ENCODE peak calls at places on chromosomes 7 and 10, in ten cellular contexts. Q is SK-N-SH, Y is breast epithelium, P is GM06990, O is fibroblast of the aortic adventitia, G is lower leg skin, V is cardiac muscle cell, E is WERI-Rb-1, T is astrocyte of the spinal cord, B is NB4. D is an unnamed sample.

GRCh38 chr10:26779176-26779860 is 81.4 kb downstream of the ABI1 start:
- DNase-seq in Q (no peak), Y (no peak), P (no peak), O (no peak), G (no peak), V (no peak), E (no peak), T (no peak), B (peak), D (no peak)

GRCh38 chr10:121910673-121911420 is 17.0 kb downstream of the ATE1 start:
- DNase-seq in Q (no peak), Y (no peak), P (peak), O (peak), G (no peak), V (peak), E (no peak), T (peak), B (no peak), D (peak)

GRCh38 chr7:106111671-106112117 is 418 bp downstream of the SYPL1 start:
- DNase-seq in Q (peak), Y (no peak), P (peak), O (peak), G (peak), V (peak), E (no peak), T (peak), B (peak), D (no peak)

GRCh38 chr10:119498889-119499864 is 43.3 kb downstream of the RGS10 start:
- DNase-seq in Q (no peak), Y (no peak), P (no peak), O (no peak), G (no peak), V (peak), E (no peak), T (no peak), B (no peak), D (no peak)

GRCh38 chr10:9786576-9786975 is 1231.1 kb upstream of the CELF2 start:
- DNase-seq in Q (no peak), Y (no peak), P (no peak), O (no peak), G (no peak), V (peak), E (no peak), T (peak), B (no peak), D (no peak)

GRCh38 chr7:112185005-112185834 is 21.0 kb downstream of the DOCK4 start:
- DNase-seq in Q (no peak), Y (no peak), P (no peak), O (no peak), G (no peak), V (no peak), E (no peak), T (no peak), B (no peak), D (no peak)

GRCh38 chr10:100510533-100511308 is 8.9 kb downstream of the SEC31B start:
- DNase-seq in Q (no peak), Y (peak), P (no peak), O (no peak), G (no peak), V (no peak), E (no peak), T (no peak), B (peak), D (peak)

GRCh38 chr7:130418306-130418705 is 22.5 kb downstream of the CEP41 start:
- DNase-seq in Q (no peak), Y (no peak), P (no peak), O (no peak), G (no peak), V (no peak), E (no peak), T (no peak), B (no peak), D (no peak)

GRCh38 chr10:90398551-90398950 is 459.3 kb downstream of the HTR7 start:
- DNase-seq in Q (no peak), Y (no peak), P (no peak), O (peak), G (no peak), V (peak), E (no peak), T (peak), B (no peak), D (no peak)

GRCh38 chr7:44461387-44461786 is 29.1 kb downstream of the NUDCD3 start:
- DNase-seq in Q (no peak), Y (no peak), P (peak), O (peak), G (no peak), V (peak), E (no peak), T (peak), B (peak), D (peak)

GRCh38 chr7:15461576-15461975 is 100.2 kb downstream of the AGMO start:
- DNase-seq in Q (no peak), Y (no peak), P (no peak), O (peak), G (no peak), V (peak), E (no peak), T (peak), B (no peak), D (no peak)

GRCh38 chr10:112832361-112832878 is 117.6 kb upstream of the TCF7L2 start:
- DNase-seq in Q (no peak), Y (no peak), P (no peak), O (no peak), G (no peak), V (peak), E (no peak), T (peak), B (no peak), D (no peak)

GRCh38 chr7:26861050-26861449 is 3.3 kb downstream of the SKAP2 start:
- DNase-seq in Q (no peak), Y (no peak), P (no peak), O (no peak), G (no peak), V (no peak), E (no peak), T (no peak), B (no peak), D (no peak)

GRCh38 chr10:73424478-73424877 is 8.9 kb downstream of the MSS51 start:
- DNase-seq in Q (peak), Y (no peak), P (no peak), O (no peak), G (no peak), V (no peak), E (no peak), T (no peak), B (no peak), D (no peak)

GRCh38 chr10:128500642-128501041 is 374.4 kb upstream of the MKI67 start:
- DNase-seq in Q (no peak), Y (no peak), P (no peak), O (no peak), G (no peak), V (no peak), E (no peak), T (no peak), B (peak), D (no peak)

GRCh38 chr7:24965831-24966708 is 13.9 kb downstream of the OSBPL3 start:
- DNase-seq in Q (no peak), Y (peak), P (peak), O (no peak), G (no peak), V (no peak), E (peak), T (no peak), B (peak), D (peak)

GRCh38 chr10:122277737-122278136 is 6.6 kb downstream of the BTBD16 start:
- DNase-seq in Q (no peak), Y (no peak), P (no peak), O (no peak), G (no peak), V (no peak), E (no peak), T (no peak), B (no peak), D (no peak)

GRCh38 chr7:99380032-99380822 is 5.7 kb downstream of the ARPC1B start:
- DNase-seq in Q (no peak), Y (no peak), P (peak), O (peak), G (peak), V (peak), E (no peak), T (peak), B (peak), D (peak)

GRCh38 chr7:101235050-101235449 is 2.6 kb downstream of the CLDN15 start:
- DNase-seq in Q (peak), Y (no peak), P (no peak), O (peak), G (no peak), V (no peak), E (peak), T (no peak), B (peak), D (no peak)

DNA sequence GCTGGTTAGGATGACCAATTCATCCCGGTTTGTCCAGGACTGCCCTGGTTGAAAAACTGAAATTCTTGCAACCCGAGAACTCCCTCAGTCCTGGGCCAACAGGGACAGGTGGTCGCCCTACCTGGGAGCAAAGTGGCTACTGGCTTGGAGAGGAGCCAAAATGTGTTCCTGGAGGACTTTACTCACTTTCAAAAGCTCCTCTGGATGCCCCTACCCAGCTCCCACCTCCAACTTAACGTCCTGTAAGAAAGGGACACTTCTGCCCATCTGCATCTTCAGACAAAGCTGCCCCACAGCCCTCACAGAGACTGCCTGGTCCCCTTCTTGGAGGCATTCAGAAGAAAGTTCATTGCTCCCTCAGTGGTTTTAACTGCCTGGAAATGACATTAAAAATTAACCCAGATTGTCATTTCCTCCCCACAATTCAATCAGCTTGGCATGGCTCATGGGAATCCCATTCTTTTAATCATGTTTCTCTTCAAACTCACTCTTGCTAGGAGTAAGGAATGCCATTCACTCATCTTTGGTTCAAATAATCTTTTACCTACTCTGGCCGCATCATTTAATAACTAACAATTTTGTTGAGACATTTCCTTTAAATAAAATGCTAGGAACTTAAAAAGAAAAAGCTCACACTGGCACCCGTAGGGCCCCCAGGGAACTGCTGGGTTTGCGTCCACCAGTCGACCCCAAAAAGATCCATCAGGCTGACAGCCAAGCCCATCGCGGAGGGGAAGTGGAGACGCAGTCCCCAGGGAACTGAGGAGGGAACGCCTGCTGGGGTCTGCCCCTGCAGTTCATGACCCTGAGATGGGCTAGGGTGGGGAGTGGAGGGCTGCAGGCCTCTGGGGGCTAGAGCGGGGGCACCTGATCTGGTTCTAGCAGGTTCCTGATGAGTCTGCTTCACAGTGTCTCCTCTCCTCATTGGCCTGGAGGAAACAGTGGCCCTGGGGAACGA is 24.2 kb upstream of the HSPA12A start:
- DNase-seq in Q (no peak), Y (no peak), P (no peak), O (no peak), G (no peak), V (no peak), E (no peak), T (no peak), B (no peak), D (no peak)
- TF ChIP-seq CTCF in Q (no peak), Y (no peak), P (no peak), O (no peak), G (no peak), V (no peak), E (peak), T (no peak), B (no peak), D (no peak)

DNA sequence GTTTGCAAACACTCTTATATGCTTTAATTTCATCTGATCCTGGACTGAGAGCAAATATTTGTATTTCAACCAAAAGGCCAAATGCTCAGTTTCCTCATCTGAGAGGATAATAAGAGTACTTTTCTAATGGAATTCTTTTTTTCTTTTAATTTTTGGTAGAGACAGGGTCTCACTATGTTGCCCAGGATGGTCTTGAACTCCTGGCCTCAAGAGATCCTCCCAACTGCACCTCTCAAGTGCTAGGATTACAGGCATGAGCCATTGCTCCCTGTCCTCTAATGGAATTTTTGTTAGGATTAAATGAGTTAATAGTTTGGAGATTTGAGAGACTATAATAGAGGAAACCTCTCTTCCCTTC is 68.4 kb upstream of the KMT2E start:
- DNase-seq in Q (no peak), Y (no peak), P (no peak), O (no peak), G (no peak), V (no peak), E (no peak), T (no peak), B (no peak), D (no peak)
- H3K4me3 ChIP-seq in Q (no peak), Y (no peak), P (no peak), O (no peak), G (no peak), V (no peak), E (no peak), T (no peak), B (peak), D (peak)

DNA sequence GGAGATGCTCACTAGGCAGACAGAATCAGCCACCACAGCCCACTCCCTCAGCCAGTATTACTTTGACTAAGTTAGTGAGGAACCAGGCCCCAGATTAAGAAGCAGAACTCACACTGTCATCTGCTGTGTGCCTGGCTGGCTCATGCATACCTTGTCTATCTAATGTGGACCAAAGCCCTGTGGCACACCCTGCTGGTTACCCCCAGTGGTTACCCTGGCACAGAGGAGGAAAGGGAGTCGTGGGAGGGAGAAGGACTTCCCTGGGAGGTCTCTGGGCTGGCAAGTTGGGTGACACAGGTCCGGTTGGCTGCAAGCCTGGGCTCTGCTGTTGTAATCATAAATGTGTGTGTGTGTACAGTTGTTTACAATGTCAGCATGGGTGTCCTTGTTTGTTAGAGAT is 7.5 kb upstream of the SH2D4B start:
- DNase-seq in Q (peak), Y (no peak), P (no peak), O (peak), G (no peak), V (peak), E (no peak), T (no peak), B (peak), D (peak)
- TF ChIP-seq CTCF in Q (no peak), Y (no peak), P (peak), O (peak), G (no peak), V (peak), E (no peak), T (peak), B (peak), D (no peak)

GRCh38 chr10:13704969-13705368 is 118.2 kb downstream of the PRPF18 start:
- DNase-seq in Q (no peak), Y (no peak), P (no peak), O (no peak), G (no peak), V (no peak), E (no peak), T (no peak), B (no peak), D (no peak)
- H3K4me3 ChIP-seq in Q (no peak), Y (peak), P (peak), O (peak), G (no peak), V (no peak), E (no peak), T (peak), B (no peak), D (no peak)

DNA sequence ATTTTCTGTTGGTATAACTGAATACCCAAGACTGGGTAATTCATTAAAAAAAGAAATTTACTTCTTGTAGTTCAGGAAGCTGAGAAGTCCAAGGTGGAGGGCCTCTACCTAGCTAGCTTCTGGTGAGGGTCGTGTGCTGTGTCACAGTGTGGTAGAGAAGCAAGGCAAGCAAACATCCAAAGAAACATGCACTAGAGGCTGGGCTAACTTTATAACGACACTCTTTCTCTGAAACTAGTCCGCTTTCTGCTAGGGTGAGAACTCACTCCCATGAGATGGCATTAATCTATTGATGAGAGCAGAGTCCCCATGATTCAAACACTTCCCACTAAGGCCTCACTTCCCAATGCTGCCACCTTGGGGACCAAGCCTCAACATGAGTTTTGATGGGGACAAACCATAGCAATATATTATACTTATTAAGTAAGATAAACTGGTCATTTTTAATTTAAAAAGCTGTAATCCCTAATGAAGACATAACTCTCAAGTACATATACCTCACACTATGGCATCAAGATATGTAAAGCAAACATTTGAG is 50.8 kb downstream of the PHYHIPL start:
- DNase-seq in Q (no peak), Y (no peak), P (no peak), O (no peak), G (no peak), V (no peak), E (no peak), T (no peak), B (no peak), D (peak)
- TF ChIP-seq CTCF in Q (no peak), Y (no peak), P (no peak), O (no peak), G (no peak), V (no peak), E (no peak), T (no peak), B (no peak), D (no peak)

GRCh38 chr10:49116509-49117365 is 1.4 kb upstream of the VSTM4 start:
- DNase-seq in Q (no peak), Y (no peak), P (no peak), O (no peak), G (no peak), V (no peak), E (no peak), T (no peak), B (no peak), D (no peak)

GRCh38 chr10:49117366-49117905 is 2.1 kb upstream of the VSTM4 start:
- DNase-seq in Q (no peak), Y (no peak), P (no peak), O (no peak), G (no peak), V (no peak), E (no peak), T (no peak), B (peak), D (no peak)

GRCh38 chr10:49115015-49115795 is at the start of gene VSTM4:
- DNase-seq in Q (peak), Y (no peak), P (no peak), O (peak), G (no peak), V (peak), E (peak), T (peak), B (no peak), D (no peak)

GRCh38 chr10:49114718-49115014 is 656 bp downstream of the VSTM4 start:
- DNase-seq in Q (no peak), Y (no peak), P (no peak), O (no peak), G (no peak), V (no peak), E (no peak), T (no peak), B (no peak), D (no peak)

GRCh38 chr10:49115796-49116508 is 630 bp upstream of the VSTM4 start:
- DNase-seq in Q (no peak), Y (no peak), P (no peak), O (no peak), G (no peak), V (no peak), E (no peak), T (no peak), B (no peak), D (no peak)
- H3K4me3 ChIP-seq in Q (no peak), Y (peak), P (no peak), O (peak), G (no peak), V (no peak), E (peak), T (peak), B (no peak), D (no peak)